ENCODE peak calls at places on chromosomes 7 and 10, in seven cellular contexts. S, R, T, W, J, Y and I are unnamed samples.

GRCh38 chr10:65570143-65571010 is 1355.5 kb upstream of the LRRTM3 start:
- DNase-seq in J (no peak), S (peak; percentile 71), Y (peak; percentile 44), R (no peak), W (no peak), T (peak; percentile 81), I (peak; percentile 56)

GRCh38 chr7:35485436-35485835 is 209.5 kb downstream of the HERPUD2 start:
- DNase-seq in T (no peak), S (no peak), J (no peak), R (no peak), W (no peak), Y (no peak), I (no peak)

GRCh38 chr7:138506764-138507163 is 46.7 kb downstream of the TRIM24 start:
- DNase-seq in S (no peak), R (no peak), T (no peak), W (no peak), Y (no peak), J (no peak), I (no peak)

GRCh38 chr7:778968-779451 is 51.9 kb upstream of the PRKAR1B start:
- DNase-seq in R (no peak), J (no peak), Y (peak; percentile 25), T (no peak), W (no peak), S (no peak), I (no peak)

GRCh38 chr10:110388682-110389052 is 83.9 kb upstream of the SMNDC1 start:
- DNase-seq in T (no peak), R (peak; percentile 30), J (no peak), W (no peak), Y (no peak), S (no peak), I (no peak)

GRCh38 chr7:2530076-2530967 is 10.7 kb downstream of the LFNG start:
- DNase-seq in Y (no peak), W (no peak), T (no peak), S (no peak), R (peak; percentile 78), J (peak; percentile 80), I (peak; percentile 4)

GRCh38 chr10:104146871-104147270 is 24.9 kb downstream of the SFR1 start:
- DNase-seq in T (no peak), W (no peak), Y (no peak), S (no peak), J (no peak), R (no peak), I (no peak)

GRCh38 chr7:29879609-29880008 is 73.3 kb downstream of the WIPF3 start:
- DNase-seq in R (no peak), Y (peak; percentile 34), S (no peak), J (no peak), T (no peak), W (no peak), I (no peak)

GRCh38 chr10:60974463-60975149 is 30.6 kb upstream of the RHOBTB1 start:
- DNase-seq in W (no peak), J (no peak), Y (peak; percentile 34), S (no peak), R (no peak), T (no peak), I (no peak)

GRCh38 chr7:116339564-116339963 is 129.2 kb downstream of the TES start:
- DNase-seq in W (no peak), J (no peak), R (peak; percentile 31), S (no peak), Y (no peak), T (peak; percentile 40), I (no peak)

GRCh38 chr7:114415054-114415997 is 711 bp downstream of the FOXP2 start:
- DNase-seq in J (no peak), Y (peak; percentile 22), R (no peak), S (no peak), W (no peak), T (no peak), I (no peak)

GRCh38 chr7:24896031-24896433 is 83.9 kb downstream of the OSBPL3 start:
- DNase-seq in J (peak; percentile 56), W (no peak), R (no peak), Y (no peak), S (no peak), T (no peak), I (no peak)

GRCh38 chr10:89525556-89525955 is 9.8 kb downstream of the SLC16A12 start:
- DNase-seq in R (no peak), W (no peak), T (no peak), S (no peak), Y (no peak), J (no peak), I (no peak)
- TF ChIP-seq CTCF in R (no peak), W (no peak), T (no peak), S (no peak), Y (no peak), J (no peak), I (no peak)

GRCh38 chr10:102102421-102102820 is 17.7 kb downstream of the LDB1 start:
- DNase-seq in J (no peak), S (no peak), T (no peak), R (no peak), Y (no peak), W (no peak), I (no peak)

GRCh38 chr10:102096449-102096848 is 23.7 kb downstream of the LDB1 start:
- DNase-seq in W (no peak), R (no peak), Y (no peak), T (no peak), S (no peak), J (no peak), I (no peak)

GRCh38 chr10:102101152-102101551 is 19.0 kb downstream of the LDB1 start:
- DNase-seq in J (no peak), Y (no peak), W (no peak), T (no peak), S (no peak), R (no peak), I (no peak)
- TF ChIP-seq CTCF in J (peak; percentile 11), Y (no peak), W (no peak), T (no peak), S (no peak), R (no peak), I (no peak)

GRCh38 chr10:92969151-92969550 is 91.4 kb upstream of the CYP26C1 start:
- DNase-seq in R (no peak), T (no peak), W (no peak), Y (no peak), J (no peak), S (no peak), I (no peak)

GRCh38 chr10:92961638-92962037 is 99.0 kb upstream of the CYP26C1 start:
- DNase-seq in J (no peak), T (no peak), W (no peak), R (no peak), Y (no peak), S (no peak), I (no peak)

GRCh38 chr10:92970301-92971070 is 90.1 kb upstream of the CYP26C1 start:
- DNase-seq in Y (peak; percentile 11), T (no peak), S (no peak), R (no peak), J (no peak), W (no peak), I (no peak)

GRCh38 chr10:92965314-92965713 is 95.3 kb upstream of the CYP26C1 start:
- DNase-seq in Y (peak; percentile 80), W (peak; percentile 15), J (no peak), T (peak; percentile 69), S (no peak), R (peak; percentile 7), I (no peak)
- TF ChIP-seq CTCF in Y (no peak), W (peak; percentile 44), J (peak; percentile 70), T (peak; percentile 77), S (peak; percentile 47), R (peak; percentile 32), I (peak; percentile 93)

DNA sequence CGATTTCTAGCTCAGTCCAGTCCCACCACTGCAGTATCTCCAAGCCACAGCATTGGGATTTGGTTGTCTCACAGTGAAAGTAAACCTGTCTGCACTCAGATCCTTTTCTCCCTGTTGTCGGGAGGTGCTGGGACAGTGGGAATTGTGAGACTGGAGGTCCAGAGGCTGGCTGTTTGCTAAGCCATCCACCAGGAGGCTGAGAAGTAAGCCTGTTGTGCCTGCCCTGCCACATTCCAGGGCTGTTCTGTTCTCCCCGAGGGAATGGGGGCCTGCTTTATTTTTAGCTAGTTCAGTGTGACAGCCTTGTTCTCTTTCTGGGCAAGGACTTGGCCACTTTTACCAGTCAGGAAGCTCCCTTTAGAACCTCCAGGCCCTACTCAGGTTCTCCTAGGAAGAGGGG is 54.9 kb downstream of the HK1 start:
- DNase-seq in Y (no peak), S (peak; percentile 63), T (peak; percentile 71), W (no peak), R (no peak), J (no peak), I (no peak)
- TF ChIP-seq CTCF in Y (peak; percentile 3), S (no peak), T (peak; percentile 4), W (peak; percentile 11), R (no peak), J (no peak), I (no peak)

GRCh38 chr10:123995082-123995460 is 98.3 kb downstream of the CHST15 start:
- DNase-seq in J (no peak), W (no peak), T (no peak), Y (no peak), R (no peak), S (no peak), I (no peak)

GRCh38 chr10:123994417-123995081 is 98.8 kb downstream of the CHST15 start:
- DNase-seq in S (peak; percentile 97), J (peak; percentile 84), W (peak; percentile 77), T (peak; percentile 92), R (peak; percentile 86), Y (peak; percentile 88), I (peak; percentile 99)

GRCh38 chr10:123997013-123997412 is 96.4 kb downstream of the CHST15 start:
- DNase-seq in S (no peak), R (no peak), Y (no peak), T (no peak), W (no peak), J (no peak), I (no peak)

GRCh38 chr10:123996302-123996701 is 97.1 kb downstream of the CHST15 start:
- DNase-seq in Y (no peak), R (no peak), J (no peak), S (no peak), W (no peak), T (no peak), I (no peak)

DNA sequence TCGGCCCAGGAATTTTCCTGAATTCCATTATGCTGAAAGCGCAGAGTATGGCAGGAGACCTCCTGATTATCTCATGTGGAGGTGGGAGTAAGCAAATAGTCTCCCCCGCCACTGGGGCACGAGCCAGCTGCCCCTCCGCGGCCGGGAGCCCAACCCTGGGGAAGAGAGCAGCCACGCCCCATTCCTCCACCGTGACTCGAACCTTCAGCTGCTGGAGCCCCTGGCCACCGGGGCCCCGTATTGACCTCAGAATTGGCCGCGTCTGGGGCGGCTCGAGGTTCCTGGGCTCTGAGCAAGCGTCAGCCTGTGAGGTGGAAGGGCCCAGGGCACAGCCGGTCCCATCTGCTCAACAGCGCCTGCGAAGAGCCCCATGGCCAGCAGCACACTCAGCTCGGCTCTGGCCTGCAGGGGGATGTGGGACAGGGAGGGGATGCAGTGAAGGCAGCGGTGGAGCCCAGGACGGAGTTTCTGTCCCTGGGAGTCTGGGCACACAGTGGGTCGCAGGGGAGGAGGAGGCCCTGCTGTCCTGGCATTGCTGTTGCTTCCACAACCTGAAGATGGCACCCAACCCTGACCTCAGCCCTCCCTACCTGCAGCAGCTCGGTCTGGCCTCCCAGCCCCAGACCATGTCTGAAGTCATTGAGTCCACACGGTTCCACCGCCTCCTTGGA is 97.8 kb downstream of the CHST15 start:
- DNase-seq in S (peak; percentile 76), W (peak; percentile 54), J (peak; percentile 39), T (peak; percentile 77), R (no peak), Y (peak; percentile 93), I (peak; percentile 58)
- TF ChIP-seq CTCF in S (no peak), W (peak; percentile 38), J (peak; percentile 71), T (peak; percentile 52), R (no peak), Y (peak; percentile 15), I (peak; percentile 30)

GRCh38 chr10:92839191-92840085 is 8.9 kb upstream of the EXOC6 start:
- DNase-seq in J (peak; percentile 28), S (peak; percentile 89), W (peak; percentile 18), Y (peak; percentile 68), T (peak; percentile 27), R (peak; percentile 66), I (peak; percentile 76)
- TF ChIP-seq CTCF in J (peak; percentile 15), S (peak; percentile 91), W (no peak), Y (no peak), T (peak; percentile 30), R (peak; percentile 86), I (peak; percentile 72)